ENCODE peak calls at places on chromosomes 11 and 22, in ten cellular contexts. I is CD8-positive, alpha-beta T cell; O is ELR; A is suprapubic skin; R is uterus; X is Daoy; V is A549; F is nephron progenitor cell; S is stimulated activated CD4-positive, alpha-beta T cell treated with anti-CD3 and anti-CD28 coated beads, Interleukin-2, amount 100 ng/mL, for 24 hours; W is endothelial cell. T is an unnamed sample.

GRCh38 chr22:31944700-31945477 is 554 bp downstream of the YWHAH start:
- DNase-seq in I (peak; percentile 28), O (peak; percentile 53), A (peak; percentile 83), R (no peak), X (peak; percentile 42), V (peak; percentile 16), F (peak; percentile 33), S (peak; percentile 56), W (peak; percentile 37), T (peak; percentile 29)

GRCh38 chr11:72969894-72970335 is 155.7 kb downstream of the ATG16L2 start:
- DNase-seq in I (no peak), O (peak; percentile 83), A (no peak), R (no peak), X (peak; percentile 39), V (no peak), F (no peak), S (no peak), W (no peak), T (peak; percentile 86)

GRCh38 chr11:64313491-64314145 is 3.7 kb downstream of the TRMT112 start:
- DNase-seq in I (no peak), O (no peak), A (no peak), R (no peak), X (no peak), V (no peak), F (no peak), S (no peak), W (no peak), T (no peak)

GRCh38 chr11:128938156-128938885 is 4.3 kb downstream of the TP53AIP1 start:
- DNase-seq in I (no peak), O (no peak), A (no peak), R (no peak), X (no peak), V (no peak), F (no peak), S (no peak), W (no peak), T (no peak)

GRCh38 chr11:116931206-116931953 is 94.0 kb upstream of the APOA1 start:
- DNase-seq in I (peak; percentile 37), O (peak; percentile 10), A (no peak), R (no peak), X (peak; percentile 27), V (no peak), F (no peak), S (peak; percentile 27), W (no peak), T (peak; percentile 63)

GRCh38 chr11:133636686-133637085 is 104.4 kb upstream of the OPCML start:
- DNase-seq in I (no peak), O (no peak), A (no peak), R (no peak), X (no peak), V (no peak), F (no peak), S (no peak), W (no peak), T (no peak)

GRCh38 chr11:83480251-83480650 is 194.1 kb upstream of the CCDC90B start:
- DNase-seq in I (no peak), O (no peak), A (no peak), R (no peak), X (peak; percentile 32), V (no peak), F (no peak), S (no peak), W (no peak), T (no peak)

GRCh38 chr11:75653532-75653931 is 15.3 kb downstream of the MAP6 start:
- DNase-seq in I (no peak), O (no peak), A (no peak), R (no peak), X (no peak), V (no peak), F (no peak), S (no peak), W (no peak), T (no peak)

GRCh38 chr11:75508051-75508561 is 17.6 kb downstream of the GDPD5 start:
- DNase-seq in I (peak; percentile 64), O (no peak), A (no peak), R (no peak), X (no peak), V (no peak), F (no peak), S (no peak), W (no peak), T (no peak)

T was measured in M059J.